ENCODE peak calls at places on chromosomes 5 and 9, in five cellular contexts. M is psoas muscle, F is bronchial epithelial cell, P is AG09309, B is right lobe of liver. I is an unnamed sample.
A peak's percentile ranks its signal among the peaks of the same experiment; 100 is the strongest.

GRCh38 chr9:110728058-110728457 is 59.5 kb downstream of the MUSK start:
- DNase-seq in M (no peak), F (no peak), P (no peak), B (no peak), I (no peak)

GRCh38 chr9:37121881-37122280 is 1.5 kb downstream of the ZCCHC7 start:
- DNase-seq in M (no peak), F (no peak), P (no peak), B (no peak), I (no peak)

GRCh38 chr9:117340422-117340821 is 74.4 kb downstream of the ASTN2 start:
- DNase-seq in M (no peak), F (no peak), P (no peak), B (no peak), I (no peak)

GRCh38 chr5:136070486-136071285 is 41.9 kb downstream of the TGFBI start:
- DNase-seq in M (no peak), F (peak; percentile 53), P (no peak), B (no peak), I (no peak)

GRCh38 chr9:14525840-14526239 is 167.4 kb downstream of the ZDHHC21 start:
- DNase-seq in M (no peak), F (no peak), P (no peak), B (no peak), I (no peak)

GRCh38 chr9:107983191-107983603 is 493.6 kb upstream of the KLF4 start:
- DNase-seq in M (no peak), F (peak; percentile 74), P (peak; percentile 33), B (no peak), I (no peak)

GRCh38 chr5:139960723-139961383 is 82.2 kb downstream of the NRG2 start:
- DNase-seq in M (no peak), F (no peak), P (no peak), B (no peak), I (no peak)

GRCh38 chr9:1018121-1018520 is 32.0 kb upstream of the DMRT2 start:
- DNase-seq in M (peak; percentile 34), F (peak; percentile 48), P (no peak), B (no peak), I (no peak)

GRCh38 chr9:82037126-82037525 is 48.6 kb downstream of the SPATA31D1 start:
- DNase-seq in M (no peak), F (no peak), P (no peak), B (no peak), I (no peak)

GRCh38 chr9:126916909-126917308 is 2.3 kb downstream of the RALGPS1 start:
- DNase-seq in M (no peak), F (no peak), P (no peak), B (no peak), I (no peak)

GRCh38 chr5:10301266-10301665 is 6.4 kb downstream of the CMBL start:
- DNase-seq in M (no peak), F (peak; percentile 49), P (no peak), B (no peak), I (no peak)

GRCh38 chr9:129334744-129335080 is 156.7 kb upstream of the IER5L start:
- DNase-seq in M (no peak), F (no peak), P (no peak), B (no peak), I (no peak)

GRCh38 chr5:178074266-178074952 is 38.9 kb upstream of the N4BP3 start:
- DNase-seq in M (no peak), F (no peak), P (no peak), B (no peak), I (no peak)

GRCh38 chr9:135503371-135504261 is 3.1 kb downstream of the MRPS2 start:
- DNase-seq in M (no peak), F (no peak), P (no peak), B (peak; percentile 43), I (peak; percentile 72)

GRCh38 chr5:81450940-81451339 is 57.0 kb upstream of the ACOT12 start:
- DNase-seq in M (no peak), F (peak; percentile 84), P (peak; percentile 32), B (no peak), I (no peak)

GRCh38 chr5:61886214-61886613 is 419.8 kb upstream of the KIF2A start:
- DNase-seq in M (no peak), F (no peak), P (no peak), B (no peak), I (no peak)

GRCh38 chr5:180291234-180291940 is 496 bp downstream of the MAPK9 start:
- DNase-seq in M (no peak), F (no peak), P (no peak), B (no peak), I (no peak)

GRCh38 chr9:104856413-104856941 is 71.5 kb downstream of the ABCA1 start:
- DNase-seq in M (no peak), F (peak; percentile 92), P (no peak), B (no peak), I (no peak)

GRCh38 chr9:125994066-125994943 is 247.1 kb downstream of the PBX3 start:
- DNase-seq in M (no peak), F (no peak), P (no peak), B (peak; percentile 31), I (peak; percentile 68)

GRCh38 chr5:119435436-119436132 is 16.7 kb upstream of the HSD17B4 start:
- DNase-seq in M (peak; percentile 35), F (peak; percentile 51), P (no peak), B (peak; percentile 80), I (no peak)

GRCh38 chr9:115593587-115594091 is 475.7 kb upstream of the TNC start:
- DNase-seq in M (no peak), F (peak; percentile 46), P (no peak), B (no peak), I (no peak)

GRCh38 chr9:91555132-91555531 is 131.5 kb upstream of the NFIL3 start:
- DNase-seq in M (no peak), F (peak; percentile 61), P (no peak), B (no peak), I (no peak)

GRCh38 chr9:134187110-134187531 is 22.8 kb upstream of the RNU6ATAC start:
- DNase-seq in M (peak; percentile 9), F (no peak), P (no peak), B (peak; percentile 55), I (peak; percentile 59)

GRCh38 chr5:142324377-142324870 is 397 bp downstream of the SPRY4 start:
- DNase-seq in M (peak; percentile 47), F (no peak), P (no peak), B (no peak), I (no peak)

GRCh38 chr9:21002040-21002439 is 29.4 kb downstream of the HACD4 start:
- DNase-seq in M (no peak), F (no peak), P (no peak), B (no peak), I (no peak)

GRCh38 chr5:17187401-17187800 is 30.0 kb upstream of the BASP1 start:
- DNase-seq in M (no peak), F (peak; percentile 78), P (no peak), B (no peak), I (no peak)

GRCh38 chr9:108889649-108890067 is 27.6 kb downstream of the ACTL7A start:
- DNase-seq in M (no peak), F (peak; percentile 48), P (peak; percentile 7), B (no peak), I (no peak)

GRCh38 chr5:159286420-159287035 is 23.4 kb downstream of the UBLCP1 start:
- DNase-seq in M (no peak), F (peak; percentile 51), P (peak; percentile 8), B (no peak), I (no peak)

GRCh38 chr5:1468247-1468612 is 23.0 kb upstream of the SLC6A3 start:
- DNase-seq in M (no peak), F (no peak), P (no peak), B (peak; percentile 52), I (no peak)

GRCh38 chr5:31753700-31754461 is 115.0 kb downstream of the PDZD2 start:
- DNase-seq in M (no peak), F (no peak), P (no peak), B (no peak), I (no peak)

GRCh38 chr5:166185232-166185631 is 2106.2 kb upstream of the WWC1 start:
- DNase-seq in M (no peak), F (no peak), P (no peak), B (no peak), I (no peak)

GRCh38 chr5:42242210-42242609 is 181.0 kb upstream of the GHR start:
- DNase-seq in M (no peak), F (peak; percentile 2), P (no peak), B (no peak), I (no peak)

GRCh38 chr5:169569513-169569912 is 14.1 kb upstream of the SPDL1 start:
- DNase-seq in M (no peak), F (no peak), P (no peak), B (no peak), I (no peak)

GRCh38 chr5:73266925-73267775 is 94.2 kb downstream of the TMEM174 start:
- DNase-seq in M (no peak), F (no peak), P (no peak), B (no peak), I (no peak)
- TF ChIP-seq CTCF in M (no peak), F (no peak), P (no peak), B (no peak), I (no peak)

DNA sequence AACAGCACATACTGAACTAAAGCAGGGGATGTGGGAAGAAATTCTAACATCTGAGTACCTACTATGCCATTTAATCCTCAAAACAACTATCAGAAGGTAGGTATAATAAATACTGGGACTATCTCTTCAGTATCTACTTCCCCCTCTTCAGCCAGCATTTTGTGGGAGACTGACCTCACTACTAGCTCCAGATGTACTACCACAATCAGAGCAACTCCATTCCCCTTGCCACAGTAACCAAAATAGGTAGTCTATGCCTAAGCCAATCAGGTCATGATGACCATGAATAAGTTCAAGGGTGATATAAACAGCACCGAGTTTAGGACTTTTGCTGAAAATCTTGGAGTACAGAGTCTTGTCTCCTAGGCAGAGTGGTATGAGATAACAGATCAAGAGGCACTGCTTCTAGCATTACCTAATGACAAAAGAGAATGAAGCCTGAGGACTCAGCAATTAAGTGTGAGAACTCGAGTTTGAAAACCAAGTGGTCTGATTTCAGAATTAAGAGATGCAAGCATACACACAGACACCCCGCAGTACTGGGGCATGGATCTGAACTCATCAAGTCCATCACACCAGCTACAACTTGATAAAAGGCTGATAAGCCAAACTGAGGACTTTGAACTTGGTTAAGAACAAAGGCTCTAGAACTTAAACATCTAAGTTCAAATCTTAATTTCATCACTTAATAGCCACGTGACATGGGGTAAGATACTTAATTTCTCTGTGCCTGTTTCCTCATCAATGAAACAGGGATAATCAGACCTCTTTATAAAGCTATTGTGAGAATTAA is 9.7 kb downstream of the FNIP1 start:
- DNase-seq in M (no peak), F (no peak), P (no peak), B (no peak), I (no peak)
- TF ChIP-seq CTCF in M (no peak), F (no peak), P (no peak), B (no peak), I (no peak)

DNA sequence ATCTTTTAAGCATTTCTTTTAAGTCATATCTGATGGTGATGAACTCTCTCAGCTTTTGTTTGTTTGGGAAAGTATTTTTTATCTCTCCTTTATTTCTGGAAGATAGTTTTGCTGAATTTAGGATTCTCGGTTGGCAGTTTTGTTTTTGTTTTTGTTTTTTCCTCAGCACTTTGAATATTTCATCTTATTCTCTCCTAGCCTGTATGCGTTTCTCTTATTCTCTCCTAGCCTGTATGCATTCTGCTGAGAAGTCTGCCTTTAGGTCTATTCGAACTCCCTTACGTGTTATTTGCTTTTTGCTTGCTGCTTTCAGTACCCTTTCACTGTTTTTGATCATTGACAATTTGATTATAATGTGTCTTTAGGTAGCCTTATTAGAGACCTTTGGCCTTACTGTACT is 787.8 kb upstream of the FAM174A start:
- DNase-seq in M (no peak), F (no peak), P (no peak), B (no peak), I (no peak)
- TF ChIP-seq CTCF in M (no peak), F (no peak), P (no peak), B (no peak), I (no peak)

GRCh38 chr5:137201876-137202275 is 297.2 kb downstream of the SPOCK1 start:
- DNase-seq in M (peak; percentile 36), F (peak; percentile 83), P (peak; percentile 60), B (no peak), I (no peak)
- TF ChIP-seq CTCF in M (peak; percentile 20), F (peak; percentile 47), P (peak; percentile 38), B (no peak), I (peak; percentile 24)

I was measured in chondrocyte.